ENCODE peak calls at places on chromosomes 4 and X, in ten cellular contexts. V is heart left ventricle, R is suprapubic skin, I is tibial nerve, K is breast epithelium, Z is stomach, A is upper lobe of left lung, Q is adrenal gland, X is H1, Y is transverse colon. P is an unnamed sample. For H3K4me1, the result is how much of the 10 kb centered on the place peaks cover.

GRCh38 chr4:109559983-109560686 is at the start of gene MCUB:
- DNase-seq in X (peak), I (peak), Z (peak), A (peak), Y (peak), Q (peak), K (peak), V (peak), R (peak), P (peak)

GRCh38 chr4:107757860-107758476 is 37.9 kb upstream of the PAPSS1 start:
- DNase-seq in I (no peak), A (no peak), Z (no peak), R (no peak), Y (no peak), Q (no peak), X (no peak), V (no peak), K (no peak), P (no peak)

GRCh38 chr4:162163892-162164759 is at the start of gene FSTL5:
- DNase-seq in I (peak), V (peak), K (no peak), Y (peak), R (no peak), Z (peak), Q (peak), A (peak), X (peak), P (no peak)

GRCh38 chr4:33068539-33068938 is 2348.4 kb downstream of the PCDH7 start:
- DNase-seq in Z (no peak), I (no peak), V (no peak), R (no peak), Y (no peak), A (no peak), Q (no peak), K (no peak), X (no peak), P (no peak)

GRCh38 chr4:70183168-70183939 is 12.2 kb upstream of the ODAM start:
- DNase-seq in I (no peak), Q (no peak), Y (peak), R (no peak), Z (peak), V (no peak), A (no peak), X (peak), K (no peak), P (no peak)

GRCh38 chr4:80266902-80267380 is 477 bp downstream of the FGF5 start:
- DNase-seq in V (no peak), Q (no peak), Y (no peak), I (no peak), X (no peak), Z (no peak), K (no peak), A (peak), R (no peak), P (no peak)

GRCh38 chr4:82677327-82677726 is 115.5 kb upstream of the TMEM150C start:
- DNase-seq in X (no peak), A (no peak), Y (no peak), R (no peak), Z (no peak), V (no peak), Q (no peak), K (peak), I (no peak), P (no peak)

GRCh38 chr4:2245787-2246275 is 3.9 kb upstream of the HAUS3 start:
- DNase-seq in A (no peak), V (no peak), Q (no peak), X (no peak), Z (no peak), K (no peak), Y (no peak), R (no peak), I (no peak), P (no peak)

GRCh38 chrX:47662144-47662657 is 3.2 kb upstream of the UXT start:
- DNase-seq in Q (no peak), Z (no peak), K (no peak), V (no peak), A (no peak), I (no peak), R (no peak), Y (no peak), X (no peak), P (no peak)
- TF ChIP-seq POLR2A in Q (no peak), Z (no peak), K (no peak), V (no peak), A (no peak), I (no peak), R (no peak), Y (no peak), X (no peak), P (no peak)

DNA sequence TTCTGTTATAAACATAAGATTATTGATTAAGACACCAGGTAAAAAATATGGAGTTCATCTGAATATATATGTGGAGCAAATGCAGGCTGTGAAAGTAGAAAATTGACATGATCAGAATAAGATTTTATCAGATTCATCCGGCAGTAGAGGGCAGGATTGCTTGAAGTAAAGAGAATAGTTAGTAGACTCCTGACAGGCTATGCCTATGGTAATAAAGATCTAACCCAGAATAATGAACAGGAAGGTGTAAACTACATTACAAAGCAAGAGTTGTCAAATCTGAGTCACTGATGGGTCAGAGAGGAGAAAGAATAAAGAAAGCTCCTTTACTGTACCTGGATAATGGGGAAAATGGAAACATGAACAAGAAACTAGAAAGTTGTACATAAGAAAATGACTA is 20.8 kb upstream of the TMEM184C start:
- DNase-seq in A (no peak), R (no peak), X (no peak), Q (no peak), K (no peak), I (no peak), V (no peak), Y (no peak), Z (no peak), P (no peak)
- H3K4me1 ChIP-seq in A (under half), R (under half), X (under half), Q (under half), K (under half), I (under half), V (under half), Y (under half), Z (under half), P (under half)

DNA sequence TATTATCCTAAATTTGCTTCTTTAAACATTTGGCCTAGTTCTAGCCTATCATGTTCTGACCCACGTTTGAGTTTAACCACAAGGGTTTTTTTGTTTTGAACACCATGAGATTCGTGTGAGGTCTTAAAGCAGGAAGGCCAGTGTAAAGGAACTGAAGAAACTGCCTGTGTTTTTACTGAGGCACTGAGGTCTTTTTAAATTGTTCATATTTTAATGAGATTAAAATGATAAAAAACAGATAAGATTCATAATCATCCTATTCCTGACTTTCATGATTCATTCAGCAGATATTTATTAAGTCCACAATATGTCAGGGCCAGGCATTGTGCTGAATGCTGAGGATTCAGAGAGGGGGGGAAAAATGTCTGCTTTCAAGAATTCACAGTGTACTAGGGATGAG is 3.2 kb downstream of the RPS6KA3 start:
- DNase-seq in Q (no peak), X (no peak), V (no peak), Z (no peak), Y (no peak), R (no peak), I (no peak), A (no peak), K (no peak), P (no peak)
- TF ChIP-seq CTCF in Q (no peak), X (no peak), V (no peak), Z (no peak), Y (no peak), R (no peak), I (no peak), A (no peak), K (no peak), P (no peak)

GRCh38 chr4:17510582-17510981 is 1.3 kb downstream of the QDPR start:
- DNase-seq in Z (no peak), X (no peak), K (no peak), R (no peak), A (no peak), Y (no peak), I (no peak), V (no peak), Q (no peak), P (no peak)

GRCh38 chr4:17512973-17513665 is 1.2 kb upstream of the QDPR start:
- DNase-seq in V (no peak), R (no peak), X (no peak), I (no peak), Q (no peak), A (no peak), Z (no peak), Y (no peak), K (no peak), P (no peak)

GRCh38 chr4:17511950-17512795 is at the start of gene QDPR:
- DNase-seq in Z (peak), A (peak), K (peak), V (peak), Q (peak), R (peak), I (peak), X (peak), Y (peak), P (no peak)

GRCh38 chr4:17514865-17515264 is at the start of gene CLRN2:
- DNase-seq in A (no peak), I (no peak), Y (no peak), K (no peak), V (no peak), X (no peak), R (no peak), Q (no peak), Z (no peak), P (no peak)

DNA sequence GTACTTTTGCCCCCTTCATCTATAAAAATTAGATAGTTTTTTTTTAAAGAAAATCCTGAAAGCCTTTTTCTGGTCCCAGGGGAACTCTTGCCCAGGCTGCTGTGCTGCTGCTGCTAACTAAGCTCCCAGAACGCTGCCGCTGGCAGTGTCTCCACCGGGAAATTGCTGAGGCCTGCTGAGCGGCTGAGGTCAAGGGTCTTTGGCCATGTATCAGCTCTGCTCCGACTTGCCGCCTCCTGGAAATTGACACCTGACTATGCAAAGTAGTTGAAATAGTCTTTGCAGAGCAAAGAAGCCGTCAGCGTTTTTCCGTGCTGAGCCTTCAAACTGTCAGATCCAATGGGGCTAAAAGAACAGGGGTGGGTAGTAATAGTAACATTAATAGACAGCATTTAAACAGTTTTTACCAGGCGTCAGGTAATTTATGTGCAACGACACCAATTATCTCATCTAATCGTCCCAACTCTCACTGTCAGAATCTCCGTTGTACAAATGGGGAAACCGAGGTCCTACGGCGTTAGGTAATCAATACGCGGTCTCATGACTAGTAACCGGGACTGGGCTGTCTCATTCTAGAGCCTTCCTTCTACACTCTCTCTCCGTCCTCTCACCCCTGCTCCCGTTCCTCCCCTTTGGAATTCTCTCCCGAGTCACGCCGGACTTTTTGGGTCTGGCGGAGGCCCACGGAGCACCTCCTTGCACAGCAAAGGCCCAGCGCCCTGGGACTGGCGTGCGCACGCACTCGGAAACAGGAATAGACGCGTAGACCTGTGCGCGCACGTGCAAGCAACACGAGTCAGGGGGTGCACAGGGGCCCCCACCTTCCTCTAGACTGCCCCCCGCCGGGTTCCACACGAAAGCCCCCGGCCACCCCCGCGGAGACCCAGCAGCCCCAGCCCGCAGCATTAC is 595 bp downstream of the QDPR start:
- DNase-seq in X (peak), Q (peak), R (peak), V (peak), I (peak), A (no peak), Z (peak), Y (peak), K (no peak), P (peak)
- TF ChIP-seq POLR2A in X (no peak), Q (no peak), R (no peak), V (no peak), I (no peak), A (no peak), Z (no peak), Y (no peak), K (no peak), P (no peak)

DNA sequence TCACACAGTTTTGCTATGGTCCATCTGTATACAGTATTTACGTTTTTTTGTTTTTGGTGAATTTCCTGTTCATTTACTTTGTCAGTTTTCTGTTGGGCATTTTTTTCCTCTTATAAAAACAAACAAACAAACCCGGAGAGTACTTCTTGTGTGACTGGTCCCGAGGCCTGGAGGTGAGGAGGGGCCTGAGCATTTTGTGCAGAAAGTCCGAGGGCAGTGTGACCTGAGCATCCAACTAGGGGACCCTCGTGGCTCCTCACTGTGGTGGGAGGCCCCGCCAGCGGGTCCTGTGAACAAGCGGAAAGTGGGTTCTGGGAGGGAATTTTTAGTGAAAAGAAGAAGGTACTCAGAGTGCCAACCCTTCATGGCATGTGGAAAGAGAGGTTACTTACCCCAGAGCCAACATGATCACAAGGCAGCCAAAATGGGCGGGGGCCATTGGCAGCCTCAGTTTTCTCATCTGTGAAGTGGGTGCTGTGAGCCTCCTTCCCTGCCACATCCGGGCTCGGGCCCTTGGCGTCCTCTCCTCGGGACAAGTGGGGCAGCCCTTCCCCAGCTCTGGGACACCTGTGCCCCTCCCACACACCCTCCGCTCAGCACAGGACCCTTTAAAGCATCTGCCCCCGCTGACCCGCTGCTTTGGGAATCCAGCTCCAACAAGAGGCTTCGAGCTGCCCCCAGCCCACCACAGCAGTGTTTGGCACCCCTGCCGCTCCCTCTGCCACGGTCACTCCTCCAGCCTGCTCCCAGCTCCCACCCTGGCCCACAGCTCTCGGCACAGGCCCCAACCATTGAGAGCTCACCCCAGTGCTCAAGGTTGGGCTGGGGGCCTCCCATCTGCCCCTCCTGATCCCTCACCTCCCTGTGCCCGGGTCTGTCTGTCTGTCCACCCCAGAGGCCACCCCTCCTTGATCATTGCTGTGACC is 22.8 kb upstream of the GPR78 start:
- DNase-seq in Z (no peak), V (no peak), R (no peak), Q (no peak), A (peak), I (no peak), K (no peak), X (no peak), Y (no peak), P (no peak)
- H3K4me1 ChIP-seq in Z (under half), V (under half), R (under half), Q (under half), A (under half), I (under half), K (under half), X (under half), Y (under half), P (under half)

GRCh38 chrX:15464704-15465103 is 28.4 kb downstream of the PIR start:
- DNase-seq in Y (no peak), R (no peak), X (no peak), K (no peak), V (no peak), Z (no peak), Q (no peak), I (no peak), A (no peak), P (no peak)

GRCh38 chrX:15469613-15470012 is 23.5 kb downstream of the PIR start:
- DNase-seq in Y (no peak), K (no peak), X (no peak), V (no peak), Q (no peak), I (no peak), A (no peak), R (no peak), Z (no peak), P (no peak)

GRCh38 chrX:15468036-15468435 is 25.1 kb downstream of the PIR start:
- DNase-seq in X (no peak), Z (no peak), K (no peak), Y (peak), Q (peak), V (no peak), R (peak), A (no peak), I (no peak), P (no peak)

GRCh38 chrX:15465347-15465746 is 27.8 kb downstream of the PIR start:
- DNase-seq in Q (no peak), Y (no peak), K (no peak), A (no peak), V (no peak), X (no peak), I (peak), R (no peak), Z (no peak), P (no peak)

DNA sequence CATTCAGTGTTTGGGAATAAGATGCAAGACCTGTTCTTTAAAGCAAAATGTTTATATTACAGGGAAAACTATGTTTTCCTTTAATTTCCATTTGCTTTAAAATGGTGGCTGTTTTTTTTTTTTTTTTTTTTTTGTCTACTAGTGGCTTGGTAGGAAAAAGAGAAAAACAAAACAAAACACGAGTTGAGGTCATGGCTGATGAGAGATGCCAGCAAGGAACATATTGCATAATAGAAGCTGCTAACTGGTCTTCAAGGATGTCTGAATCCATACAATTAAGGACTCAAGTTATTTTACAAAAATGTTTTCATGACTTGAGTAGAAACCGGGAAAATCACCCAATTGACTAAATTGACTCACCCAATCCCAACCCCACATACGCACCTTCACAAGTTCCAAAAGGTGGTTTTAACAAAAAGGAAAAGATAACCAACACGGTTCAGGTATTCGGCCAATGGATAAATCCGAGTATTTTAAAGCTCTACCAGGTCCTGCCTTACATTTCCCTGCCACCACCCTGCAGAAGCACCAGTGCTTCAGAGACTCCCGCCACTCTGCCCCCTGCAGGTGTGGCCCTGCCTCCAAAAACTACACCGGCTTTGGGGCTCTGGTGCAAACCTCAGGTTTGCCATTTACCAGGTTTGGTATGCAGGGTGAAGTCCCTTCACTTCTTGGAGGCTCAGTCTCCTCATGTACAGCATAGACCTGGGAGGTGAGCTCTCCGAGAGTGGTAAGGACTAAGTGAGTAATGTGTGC is 27.1 kb downstream of the PIR start:
- DNase-seq in I (no peak), K (no peak), Y (no peak), Z (no peak), Q (no peak), X (peak), A (no peak), V (no peak), R (no peak), P (no peak)
- TF ChIP-seq CTCF in I (no peak), K (no peak), Y (no peak), Z (no peak), Q (no peak), X (peak), A (no peak), V (no peak), R (no peak), P (no peak)

DNA sequence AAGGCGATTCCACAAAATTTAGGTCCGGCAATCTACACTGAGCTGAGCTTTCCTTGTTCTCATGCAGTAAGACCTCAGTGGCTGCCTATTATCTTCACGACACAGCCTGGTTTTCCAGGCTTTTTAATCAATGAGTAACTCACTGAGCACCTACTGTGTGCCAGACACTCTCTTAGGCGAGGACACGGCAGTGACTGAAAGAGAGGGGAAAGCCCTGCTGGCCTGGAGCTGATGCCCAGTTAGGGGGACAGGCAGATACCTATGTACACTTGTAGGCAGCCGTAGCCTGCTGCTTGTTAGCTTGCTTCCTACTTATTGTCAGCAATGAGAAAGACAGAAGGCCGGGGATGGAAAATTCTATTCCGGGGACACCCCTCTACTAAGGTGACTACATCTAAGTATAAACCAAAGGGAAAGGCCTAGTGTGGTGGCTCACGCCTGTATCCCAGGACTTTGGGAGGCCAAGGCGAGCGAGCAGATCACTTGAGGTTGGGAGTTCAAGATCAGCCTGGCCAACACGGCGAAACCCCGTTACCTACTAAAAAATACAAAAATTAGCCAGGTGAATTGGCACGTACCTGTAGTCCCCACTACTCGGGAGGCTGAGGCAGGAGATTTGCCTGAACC is 3.8 kb downstream of the WDR1 start:
- DNase-seq in R (no peak), Q (no peak), V (no peak), X (peak), A (no peak), Z (no peak), Y (no peak), K (no peak), I (no peak), P (no peak)
- TF ChIP-seq POLR2A in R (no peak), Q (no peak), V (no peak), X (no peak), A (no peak), Z (no peak), Y (no peak), K (no peak), I (no peak), P (no peak)

GRCh38 chr4:26133840-26134239 is 187.0 kb upstream of the RBPJ start:
- DNase-seq in V (no peak), Q (no peak), K (no peak), X (no peak), Y (no peak), R (no peak), I (no peak), Z (no peak), A (no peak), P (no peak)

GRCh38 chr4:26131053-26131452 is 189.8 kb upstream of the RBPJ start:
- DNase-seq in A (no peak), K (no peak), Z (no peak), Y (no peak), R (no peak), X (no peak), Q (no peak), V (no peak), I (no peak), P (no peak)

GRCh38 chr4:26132858-26133257 is 188.0 kb upstream of the RBPJ start:
- DNase-seq in A (no peak), K (no peak), R (no peak), Z (no peak), Y (no peak), X (no peak), V (no peak), I (no peak), Q (no peak), P (no peak)

GRCh38 chr4:26130173-26130572 is 190.6 kb upstream of the RBPJ start:
- DNase-seq in A (no peak), V (no peak), K (no peak), Q (no peak), R (no peak), X (no peak), Y (no peak), Z (no peak), I (no peak), P (no peak)

GRCh38 chr4:26131711-26132110 is 189.1 kb upstream of the RBPJ start:
- DNase-seq in X (no peak), V (no peak), R (no peak), A (no peak), Q (no peak), Y (no peak), K (no peak), I (no peak), Z (no peak), P (no peak)
- H3K4me1 ChIP-seq in X (under half), V (under half), R (under half), A (under half), Q (under half), Y (under half), K (under half), I (under half), Z (under half), P (under half)